ENCODE peak calls at places on chromosome 10, in five cellular contexts. I, L, O, D and S are unnamed samples.
A peak's percentile ranks its signal among the peaks of the same experiment; 100 is the strongest.

GRCh38 chr10:100872034-100872791 is 40.5 kb upstream of the SLF2 start:
- DNase-seq in I (peak; percentile 34), D (no peak), O (peak; percentile 21), L (peak; percentile 45), S (peak; percentile 44)

GRCh38 chr10:75042292-75042974 is 69.0 kb upstream of the SAMD8 start:
- DNase-seq in I (peak; percentile 15), O (no peak), L (peak; percentile 12), D (no peak), S (no peak)

GRCh38 chr10:46216836-46217748 is 69.7 kb upstream of the ANTXRL start:
- DNase-seq in O (no peak), L (no peak), I (no peak), D (no peak), S (no peak)

GRCh38 chr10:10831085-10831484 is 186.6 kb upstream of the CELF2 start:
- DNase-seq in I (peak; percentile 23), O (no peak), D (peak; percentile 50), L (peak; percentile 85), S (peak; percentile 94)

GRCh38 chr10:48518412-48518811 is 86.5 kb downstream of the ARHGAP22 start:
- DNase-seq in O (no peak), L (no peak), I (no peak), D (no peak), S (no peak)

GRCh38 chr10:11573497-11573896 is 38.0 kb downstream of the USP6NL start:
- DNase-seq in O (no peak), I (no peak), L (peak; percentile 5), D (no peak), S (no peak)

GRCh38 chr10:44995914-44996633 is 4.6 kb upstream of the ZNF22 start:
- DNase-seq in D (peak; percentile 84), I (peak; percentile 64), L (peak; percentile 32), O (no peak), S (no peak)

GRCh38 chr10:84205049-84205852 is 10.9 kb downstream of the CDHR1 start:
- DNase-seq in D (no peak), O (peak; percentile 26), I (peak; percentile 22), L (peak; percentile 59), S (peak; percentile 27)

GRCh38 chr10:44913312-44914079 is 2.4 kb downstream of the TMEM72 start:
- DNase-seq in I (no peak), D (no peak), O (no peak), L (no peak), S (no peak)

GRCh38 chr10:60497364-60497763 is 107.7 kb upstream of the ANK3 start:
- DNase-seq in O (no peak), L (no peak), D (no peak), I (no peak), S (no peak)

GRCh38 chr10:51832652-51833383 is 133.4 kb upstream of the CSTF2T start:
- DNase-seq in D (no peak), I (peak; percentile 66), L (peak; percentile 78), O (no peak), S (peak; percentile 39)

GRCh38 chr10:108591417-108591816 is 1331.9 kb downstream of the XPNPEP1 start:
- DNase-seq in O (no peak), D (no peak), I (no peak), L (no peak), S (no peak)

GRCh38 chr10:35635576-35635975 is 6.5 kb downstream of the FZD8 start:
- DNase-seq in I (peak; percentile 67), D (peak; percentile 37), O (no peak), L (peak; percentile 70), S (no peak)

GRCh38 chr10:17428616-17429097 is 25.7 kb downstream of the ST8SIA6 start:
- DNase-seq in D (no peak), L (no peak), O (peak; percentile 47), I (no peak), S (no peak)

GRCh38 chr10:113712024-113712423 is 32.3 kb downstream of the CASP7 start:
- DNase-seq in O (no peak), I (no peak), L (no peak), D (no peak), S (no peak)

GRCh38 chr10:78335691-78336401 is 302.2 kb downstream of the RPS24 start:
- DNase-seq in D (peak; percentile 34), O (no peak), I (no peak), L (peak; percentile 22), S (peak; percentile 97)

GRCh38 chr10:7563770-7564169 is 103.0 kb downstream of the ITIH5 start:
- DNase-seq in D (no peak), L (no peak), I (no peak), O (no peak), S (no peak)

GRCh38 chr10:77226871-77227557 is 410.6 kb downstream of the KCNMA1 start:
- DNase-seq in I (no peak), O (no peak), L (no peak), D (no peak), S (no peak)

GRCh38 chr10:58701398-58702135 is 188.9 kb downstream of the BICC1 start:
- DNase-seq in L (no peak), O (no peak), I (peak; percentile 73), D (peak; percentile 59), S (peak; percentile 24)

GRCh38 chr10:109783286-109783685 is 140.0 kb downstream of the XPNPEP1 start:
- DNase-seq in I (no peak), O (no peak), D (no peak), L (no peak), S (no peak)

GRCh38 chr10:119413738-119414611 is 128.5 kb downstream of the RGS10 start:
- DNase-seq in O (no peak), L (peak; percentile 40), I (peak; percentile 21), D (no peak), S (no peak)

GRCh38 chr10:100508691-100509150 is 10.9 kb downstream of the SEC31B start:
- DNase-seq in I (peak; percentile 45), L (peak; percentile 56), O (no peak), D (no peak), S (no peak)

GRCh38 chr10:110481948-110482347 is 15.8 kb upstream of the DUSP5 start:
- DNase-seq in O (no peak), D (no peak), I (peak; percentile 89), L (no peak), S (no peak)

GRCh38 chr10:77784856-77785255 is 141.7 kb downstream of the DLG5 start:
- DNase-seq in O (no peak), I (peak; percentile 32), L (peak; percentile 82), D (no peak), S (no peak)

GRCh38 chr10:33253411-33253810 is 81.1 kb downstream of the NRP1 start:
- DNase-seq in D (no peak), I (no peak), O (no peak), L (no peak), S (no peak)

GRCh38 chr10:33249659-33250058 is 84.8 kb downstream of the NRP1 start:
- DNase-seq in O (no peak), D (no peak), I (no peak), L (no peak), S (no peak)

GRCh38 chr10:33254556-33255160 is 79.8 kb downstream of the NRP1 start:
- DNase-seq in O (no peak), I (no peak), D (no peak), L (no peak), S (no peak)

GRCh38 chr10:33252794-33253203 is 81.7 kb downstream of the NRP1 start:
- DNase-seq in D (no peak), I (peak; percentile 73), L (peak; percentile 47), O (no peak), S (no peak)

DNA sequence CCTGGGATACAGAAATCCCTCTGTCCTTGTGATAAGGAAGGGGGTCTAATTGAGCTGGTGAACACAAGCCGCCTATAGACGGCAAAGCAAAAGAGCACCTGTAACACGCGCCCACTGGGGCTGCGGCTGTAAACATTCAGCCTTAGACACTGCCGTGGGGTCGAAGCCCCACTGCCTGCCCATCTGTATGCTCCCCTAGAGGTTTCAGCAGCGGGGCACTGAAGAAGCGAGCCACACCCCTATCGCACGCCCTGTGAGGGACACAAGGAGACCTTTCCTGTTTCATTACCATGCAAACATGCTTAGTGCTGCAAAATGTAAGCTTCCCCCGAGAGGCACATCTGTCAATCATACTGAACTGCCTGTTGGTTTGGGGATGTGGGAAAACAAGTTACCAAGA is 82.1 kb downstream of the NRP1 start:
- DNase-seq in D (no peak), L (no peak), I (no peak), O (no peak), S (no peak)
- H3K36me3 ChIP-seq in D (no peaks in the 10 kb centered on the region), L (peaks cover 73% of the 10 kb centered on the region), I (peaks cover 75% of the 10 kb centered on the region), O (peaks cover 18% of the 10 kb centered on the region), S (no peaks in the 10 kb centered on the region)

GRCh38 chr10:73017955-73018480 is 63.4 kb upstream of the PLA2G12B start:
- DNase-seq in D (no peak), L (no peak), I (no peak), O (no peak), S (no peak)
- H3K36me3 ChIP-seq in D (no peaks in the 10 kb centered on the region), L (peaks cover 46% of the 10 kb centered on the region), I (peaks cover 28% of the 10 kb centered on the region), O (peaks cover 68% of the 10 kb centered on the region), S (peaks cover 14% of the 10 kb centered on the region)

GRCh38 chr10:126927799-126928198 is 22.6 kb downstream of the DOCK1 start:
- DNase-seq in D (no peak), I (no peak), L (no peak), O (no peak), S (no peak)
- H3K36me3 ChIP-seq in D (no peaks in the 10 kb centered on the region), I (peaks cover 38% of the 10 kb centered on the region), L (peaks cover 13% of the 10 kb centered on the region), O (peaks cover 6% of the 10 kb centered on the region), S (peaks cover 4% of the 10 kb centered on the region)

GRCh38 chr10:125127986-125128385 is 32.4 kb downstream of the CTBP2 start:
- DNase-seq in D (no peak), I (no peak), L (no peak), O (no peak), S (no peak)

GRCh38 chr10:125127110-125127509 is 33.3 kb downstream of the CTBP2 start:
- DNase-seq in D (no peak), O (no peak), L (no peak), I (no peak), S (no peak)

GRCh38 chr10:125124907-125125306 is 35.5 kb downstream of the CTBP2 start:
- DNase-seq in O (no peak), L (no peak), I (no peak), D (no peak), S (no peak)

GRCh38 chr10:125124114-125124486 is 36.3 kb downstream of the CTBP2 start:
- DNase-seq in O (no peak), I (no peak), L (no peak), D (no peak), S (no peak)

DNA sequence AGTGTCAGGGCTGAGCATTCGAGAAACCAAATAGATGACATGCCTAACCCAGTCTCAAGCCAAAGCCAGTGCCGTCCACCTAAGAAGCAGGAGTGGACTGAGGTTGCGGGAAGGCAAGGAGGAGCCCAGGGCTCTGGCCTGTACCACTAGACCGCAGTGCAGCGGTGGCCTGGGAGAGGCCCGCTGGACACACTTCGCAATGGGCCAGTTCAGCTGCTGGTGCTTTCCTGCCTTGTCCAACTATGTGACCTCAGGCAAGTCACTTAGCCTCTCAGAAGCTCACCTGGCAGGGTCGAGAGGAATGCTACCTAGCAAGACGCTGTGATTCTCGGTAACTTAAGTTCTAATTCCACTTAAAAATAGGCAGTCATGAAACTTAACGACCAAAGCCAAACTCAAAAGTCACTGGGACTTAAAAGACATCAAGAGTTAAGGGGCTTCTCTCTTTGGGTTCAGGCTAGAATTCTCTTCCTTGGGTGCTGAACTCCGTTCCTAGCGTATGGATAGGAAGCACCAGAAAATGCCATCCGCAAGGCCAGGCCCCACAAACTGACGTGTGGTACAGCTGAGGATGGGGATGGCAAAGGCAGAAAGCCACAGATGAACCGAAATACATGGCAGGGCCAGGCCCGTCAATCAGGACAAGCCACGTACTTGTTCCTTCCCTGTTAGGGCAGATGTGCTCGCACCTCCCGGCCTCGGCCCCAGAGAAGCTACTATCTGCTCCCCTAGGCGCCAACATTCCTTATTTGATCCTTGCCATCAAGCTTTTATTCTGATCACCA is 34.2 kb downstream of the CTBP2 start:
- DNase-seq in L (no peak), I (no peak), D (no peak), O (no peak), S (no peak)
- H3K36me3 ChIP-seq in L (peaks cover 2% of the 10 kb centered on the region), I (peaks cover 47% of the 10 kb centered on the region), D (no peaks in the 10 kb centered on the region), O (peaks cover 7% of the 10 kb centered on the region), S (peaks cover 50% of the 10 kb centered on the region)